ENCODE peak calls at places on chromosomes 13 and 19, in eight cellular contexts. H is tibial nerve, N is A549, F is ovary, J is A673, R is stomach, L is heart left ventricle, D is OCI-LY7. Y is an unnamed sample.

GRCh38 chr19:2754659-2755447 is 15.0 kb upstream of the SLC39A3 start:
- DNase-seq in H (no peak), N (no peak), F (no peak), J (no peak), R (no peak), L (no peak), D (no peak), Y (no peak)

GRCh38 chr19:19558055-19558454 is 20.0 kb downstream of the CILP2 start:
- DNase-seq in H (no peak), N (no peak), F (no peak), J (no peak), R (no peak), L (no peak), D (no peak), Y (no peak)

GRCh38 chr13:102922184-102922583 is 76.4 kb downstream of the ERCC5 start:
- DNase-seq in H (no peak), N (no peak), F (no peak), J (no peak), R (no peak), L (no peak), D (no peak), Y (no peak)

GRCh38 chr13:50334944-50335343 is 319.7 kb downstream of the KCNRG start:
- DNase-seq in H (no peak), N (no peak), F (no peak), J (peak), R (no peak), L (no peak), D (no peak), Y (no peak)

GRCh38 chr13:42653694-42654093 is 79.7 kb downstream of the TNFSF11 start:
- DNase-seq in H (no peak), N (no peak), F (no peak), J (no peak), R (no peak), L (no peak), D (no peak), Y (no peak)

GRCh38 chr13:49560270-49561063 is 24.9 kb downstream of the RCBTB1 start:
- DNase-seq in H (no peak), N (peak), F (peak), J (peak), R (peak), L (no peak), D (no peak), Y (no peak)

GRCh38 chr19:54041969-54042606 is 21.6 kb downstream of the VSTM1 start:
- DNase-seq in H (no peak), N (no peak), F (no peak), J (no peak), R (no peak), L (no peak), D (no peak), Y (no peak)

GRCh38 chr13:111325146-111325890 is 4.9 kb downstream of the TEX29 start:
- DNase-seq in H (no peak), N (no peak), F (no peak), J (no peak), R (no peak), L (no peak), D (no peak), Y (no peak)

GRCh38 chr13:107069107-107069776 is 501.3 kb upstream of the ARGLU1 start:
- DNase-seq in H (no peak), N (no peak), F (no peak), J (no peak), R (no peak), L (no peak), D (peak), Y (no peak)

GRCh38 chr19:1407662-1408299 is 395 bp downstream of the DAZAP1 start:
- DNase-seq in H (no peak), N (no peak), F (peak), J (no peak), R (no peak), L (peak), D (no peak), Y (no peak)

GRCh38 chr19:2015611-2015950 is at the start of gene BTBD2:
- DNase-seq in H (no peak), N (no peak), F (peak), J (peak), R (peak), L (no peak), D (peak), Y (no peak)

GRCh38 chr19:58586131-58586765 is 13.1 kb upstream of the MZF1 start:
- DNase-seq in H (no peak), N (no peak), F (peak), J (no peak), R (no peak), L (no peak), D (no peak), Y (no peak)

GRCh38 chr13:100673831-100674362 is 698 bp downstream of the TMTC4 start:
- DNase-seq in H (no peak), N (peak), F (peak), J (peak), R (peak), L (peak), D (peak), Y (no peak)

GRCh38 chr13:41562083-41562482 is 104.7 kb downstream of the RGCC start:
- DNase-seq in H (peak), N (no peak), F (peak), J (peak), R (no peak), L (no peak), D (no peak), Y (peak)

GRCh38 chr19:33288666-33289065 is 13.7 kb downstream of the CEBPA start:
- DNase-seq in H (no peak), N (no peak), F (no peak), J (no peak), R (no peak), L (no peak), D (no peak), Y (no peak)

GRCh38 chr13:80654638-80655249 is 313.8 kb upstream of the SPRY2 start:
- DNase-seq in H (no peak), N (no peak), F (no peak), J (no peak), R (no peak), L (peak), D (no peak), Y (no peak)

GRCh38 chr13:39777527-39778061 is 122.1 kb downstream of the COG6 start:
- DNase-seq in H (no peak), N (peak), F (no peak), J (peak), R (no peak), L (no peak), D (peak), Y (no peak)
- TF ChIP-seq CTCF in H (peak), N (no peak), F (no peak), J (peak), R (no peak), L (peak), D (peak), Y (no peak)

GRCh38 chr19:41928754-41929535 is 696 bp upstream of the ERFL start:
- DNase-seq in H (no peak), N (no peak), F (no peak), J (no peak), R (no peak), L (no peak), D (peak), Y (no peak)

GRCh38 chr19:41927810-41928192 is 448 bp downstream of the ERFL start:
- DNase-seq in H (no peak), N (no peak), F (no peak), J (no peak), R (no peak), L (no peak), D (peak), Y (no peak)

GRCh38 chr19:41926861-41927809 is 1.1 kb downstream of the ERFL start:
- DNase-seq in H (no peak), N (no peak), F (no peak), J (no peak), R (no peak), L (no peak), D (no peak), Y (no peak)

GRCh38 chr19:41929536-41930071 is 1.4 kb upstream of the ERFL start:
- DNase-seq in H (no peak), N (no peak), F (no peak), J (no peak), R (no peak), L (no peak), D (peak), Y (no peak)

GRCh38 chr19:41928221-41928683 is at the start of gene ERFL:
- DNase-seq in H (no peak), N (no peak), F (no peak), J (no peak), R (no peak), L (no peak), D (peak), Y (no peak)
- H3K4me3 ChIP-seq in H (peak), N (peak), F (peak), J (peak), R (peak), L (peak), D (peak), Y (no peak)

DNA sequence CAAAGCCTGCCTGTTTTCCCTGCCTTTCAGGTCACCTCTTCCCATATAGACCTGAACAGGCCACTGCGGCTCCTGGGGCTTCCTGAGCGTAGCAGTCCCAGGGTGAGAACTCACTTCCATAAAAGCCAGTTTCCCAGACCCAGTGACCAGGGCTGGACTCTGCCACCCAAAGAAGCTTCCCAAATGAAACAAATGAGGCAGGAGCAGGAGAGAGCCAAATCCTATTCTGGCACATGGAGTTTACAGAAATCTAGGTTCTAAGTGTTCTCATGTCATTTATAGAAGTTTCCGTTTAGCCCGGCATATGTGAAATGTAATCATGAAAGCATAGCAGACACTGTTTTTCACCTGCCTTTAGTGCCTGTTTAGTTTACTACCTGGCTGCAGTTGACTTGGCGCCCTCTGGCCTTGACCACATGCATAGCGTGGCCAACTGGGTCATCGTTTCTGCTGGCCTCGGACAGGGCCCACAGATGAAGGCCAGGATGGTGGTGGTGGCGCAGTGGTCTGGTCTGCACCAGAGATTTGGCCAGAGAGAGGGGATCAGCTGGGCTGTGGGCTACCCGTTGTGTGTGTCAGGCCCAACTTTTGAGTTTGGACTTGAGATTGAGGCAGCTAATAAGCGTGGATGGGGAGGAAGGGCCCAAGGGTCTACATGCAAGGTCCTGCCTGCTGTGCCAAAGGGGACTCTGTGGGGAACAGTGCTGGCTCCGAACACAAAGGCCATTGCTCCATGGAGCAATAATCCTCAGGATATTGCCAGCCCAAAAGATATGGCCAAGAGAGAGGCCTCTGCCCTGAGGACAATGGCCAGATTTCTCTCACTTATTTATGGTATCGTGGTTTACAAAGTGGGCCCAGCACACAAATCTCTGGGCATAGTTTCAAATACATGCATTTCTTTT is 43.3 kb downstream of the NFIX start:
- DNase-seq in H (no peak), N (no peak), F (no peak), J (no peak), R (no peak), L (no peak), D (no peak), Y (no peak)
- TF ChIP-seq CTCF in H (no peak), N (no peak), F (no peak), J (no peak), R (no peak), L (no peak), D (peak), Y (no peak)

DNA sequence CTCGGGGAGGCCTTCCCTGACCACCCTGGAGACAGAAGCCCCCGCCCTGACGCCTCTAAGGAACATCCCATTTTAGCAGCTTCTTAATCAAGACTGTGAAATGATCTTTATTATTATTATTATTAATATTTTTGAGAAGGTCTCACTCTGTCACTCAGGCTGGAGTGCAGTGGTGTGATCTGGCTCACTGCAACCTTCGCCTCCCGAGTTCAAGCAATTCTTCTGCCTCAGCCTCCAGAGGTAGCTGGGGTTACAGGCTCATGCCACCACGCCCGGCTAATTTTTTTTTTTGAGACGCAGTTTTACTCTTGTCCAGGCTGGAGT is 3.6 kb upstream of the DAND5 start:
- DNase-seq in H (no peak), N (no peak), F (no peak), J (no peak), R (no peak), L (no peak), D (no peak), Y (no peak)
- H3K4me3 ChIP-seq in H (no peak), N (peak), F (no peak), J (peak), R (peak), L (peak), D (peak), Y (no peak)

DNA sequence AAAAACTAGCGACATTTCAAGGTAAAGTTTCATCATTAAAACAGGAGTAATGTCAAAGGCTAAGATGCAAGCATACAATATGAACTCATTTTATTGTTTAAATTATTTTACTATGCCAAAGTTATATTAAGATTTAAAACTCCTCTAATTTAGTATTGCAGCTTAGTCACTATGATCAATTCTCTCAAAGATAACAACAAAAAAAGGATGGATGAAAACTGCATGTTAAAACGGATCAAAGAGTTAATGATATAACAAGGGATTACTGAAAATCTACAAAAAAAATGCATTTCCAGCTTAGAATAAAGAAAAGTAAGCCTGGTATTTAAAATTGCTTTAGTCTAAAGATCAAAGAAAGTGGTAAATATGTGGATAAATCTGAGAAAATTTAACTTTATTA is 587.8 kb upstream of the PCDH20 start:
- DNase-seq in H (no peak), N (no peak), F (no peak), J (no peak), R (no peak), L (no peak), D (no peak), Y (no peak)
- TF ChIP-seq CTCF in H (no peak), N (no peak), F (no peak), J (no peak), R (no peak), L (no peak), D (no peak), Y (no peak)

GRCh38 chr19:35155441-35155840 is 906 bp downstream of the FXYD5 start:
- DNase-seq in H (no peak), N (no peak), F (no peak), J (no peak), R (no peak), L (peak), D (peak), Y (no peak)
- H3K4me3 ChIP-seq in H (peak), N (peak), F (peak), J (peak), R (peak), L (peak), D (peak), Y (peak)

GRCh38 chr13:64997438-64997837 is 2232.7 kb downstream of the PCDH9 start:
- DNase-seq in H (no peak), N (no peak), F (no peak), J (no peak), R (no peak), L (no peak), D (no peak), Y (no peak)
- TF ChIP-seq CTCF in H (no peak), N (no peak), F (no peak), J (peak), R (no peak), L (no peak), D (no peak), Y (no peak)

DNA sequence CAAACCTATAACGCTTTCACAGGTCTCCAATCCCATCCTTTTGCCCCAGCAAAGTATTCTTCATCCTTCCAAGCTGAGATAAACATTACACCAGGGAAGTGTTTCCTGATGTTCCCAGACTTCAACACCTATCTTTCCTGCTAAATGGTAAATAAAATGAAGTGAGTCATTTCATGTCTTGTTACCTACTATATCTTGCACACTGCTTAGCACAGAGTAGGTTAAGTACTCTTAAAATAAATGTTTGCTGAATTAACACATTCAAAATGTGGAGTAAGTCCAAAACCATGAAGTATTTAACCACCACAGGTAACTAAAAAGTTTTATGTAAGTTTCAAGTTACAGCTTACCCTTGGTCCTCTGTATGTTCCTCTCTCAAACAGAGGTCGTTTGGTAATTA is 3.4 kb downstream of the RBM26 start:
- DNase-seq in H (no peak), N (no peak), F (no peak), J (no peak), R (no peak), L (no peak), D (no peak), Y (no peak)
- H3K4me3 ChIP-seq in H (no peak), N (peak), F (no peak), J (no peak), R (no peak), L (no peak), D (peak), Y (no peak)